ENCODE peak calls at places on chromosome 18, in nine cellular contexts. B is tibial nerve, J is neural progenitor cell, R is PC-9, X is OCI-LY7, I is hepatocyte, F is PC-3, Z is pancreas, L is MM.1S. W is an unnamed sample.

GRCh38 chr18:11859903-11860407 is 8.7 kb downstream of the CHMP1B start:
- DNase-seq in B (no peak), J (no peak), R (peak; percentile 89), X (no peak), I (peak; percentile 63), F (peak; percentile 98), Z (no peak), L (no peak), W (peak; percentile 21)

GRCh38 chr18:61388010-61388409 is 54.8 kb downstream of the CDH20 start:
- DNase-seq in B (no peak), J (no peak), R (no peak), X (no peak), I (no peak), F (no peak), Z (no peak), L (no peak), W (no peak)

GRCh38 chr18:78677483-78678317 is 301.9 kb upstream of the SALL3 start:
- DNase-seq in B (no peak), J (no peak), R (no peak), X (no peak), I (no peak), F (no peak), Z (no peak), L (no peak), W (no peak)

GRCh38 chr18:40904295-40904694 is 1050.7 kb upstream of the PIK3C3 start:
- DNase-seq in B (no peak), J (no peak), R (no peak), X (no peak), I (no peak), F (no peak), Z (no peak), L (no peak), W (no peak)

GRCh38 chr18:42719221-42719620 is 396.3 kb downstream of the RIT2 start:
- DNase-seq in B (no peak), J (no peak), R (no peak), X (no peak), I (no peak), F (no peak), Z (no peak), L (no peak), W (no peak)

GRCh38 chr18:7300971-7301553 is 70.2 kb downstream of the LRRC30 start:
- DNase-seq in B (no peak), J (no peak), R (peak; percentile 41), X (no peak), I (no peak), F (peak; percentile 83), Z (no peak), L (no peak), W (no peak)

GRCh38 chr18:37253424-37254255 is 312.0 kb downstream of the CELF4 start:
- DNase-seq in B (no peak), J (peak; percentile 89), R (peak; percentile 52), X (no peak), I (peak; percentile 89), F (peak; percentile 5), Z (peak; percentile 53), L (peak; percentile 50), W (no peak)

GRCh38 chr18:8084160-8084559 is 517.0 kb downstream of the PTPRM start:
- DNase-seq in B (no peak), J (peak; percentile 81), R (no peak), X (peak; percentile 20), I (peak; percentile 32), F (peak; percentile 82), Z (peak; percentile 46), L (peak; percentile 14), W (peak; percentile 6)

GRCh38 chr18:57075716-57076400 is 71.0 kb upstream of the BOD1L2 start:
- DNase-seq in B (no peak), J (peak; percentile 86), R (no peak), X (peak; percentile 10), I (no peak), F (no peak), Z (no peak), L (no peak), W (no peak)

GRCh38 chr18:34976084-34976483 is 65.1 kb upstream of the MAPRE2 start:
- DNase-seq in B (no peak), J (peak; percentile 14), R (no peak), X (no peak), I (no peak), F (no peak), Z (no peak), L (no peak), W (no peak)

GRCh38 chr18:46622999-46623398 is 34.0 kb downstream of the LOXHD1 start:
- DNase-seq in B (no peak), J (no peak), R (no peak), X (peak; percentile 0), I (no peak), F (peak; percentile 25), Z (no peak), L (peak; percentile 78), W (no peak)

DNA sequence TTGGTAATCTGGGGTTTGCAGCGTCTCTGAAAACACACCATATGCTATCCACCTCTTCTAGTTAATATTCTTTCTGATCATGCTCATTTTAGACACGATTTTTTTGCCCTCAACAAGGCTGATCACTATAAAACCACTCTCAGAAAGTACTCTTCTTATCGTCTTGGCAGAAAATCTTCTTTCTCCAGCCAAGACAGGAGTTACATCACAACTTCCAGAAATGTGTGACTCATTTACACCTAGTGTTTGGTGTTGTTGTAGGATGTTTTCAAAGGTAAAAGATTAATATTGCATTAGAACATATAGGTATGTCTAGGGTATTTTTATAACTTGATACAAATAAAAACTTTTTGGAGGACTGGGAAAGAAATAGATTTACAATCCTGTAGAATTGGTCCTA is 138.5 kb upstream of the NETO1 start:
- DNase-seq in B (no peak), J (no peak), R (no peak), X (no peak), I (no peak), F (no peak), Z (no peak), L (no peak), W (no peak)
- H3K9me3 ChIP-seq in B (no peaks in the 10 kb centered on the region), J (no peaks in the 10 kb centered on the region), R (peaks cover 13% of the 10 kb centered on the region), X (no peaks in the 10 kb centered on the region), I (no peaks in the 10 kb centered on the region), F (no peaks in the 10 kb centered on the region), Z (no peaks in the 10 kb centered on the region), L (no peaks in the 10 kb centered on the region), W (no peaks in the 10 kb centered on the region)

GRCh38 chr18:48667276-48668254 is 128.7 kb downstream of the CTIF start:
- DNase-seq in B (no peak), J (peak; percentile 59), R (no peak), X (peak; percentile 27), I (peak; percentile 39), F (peak; percentile 3), Z (no peak), L (no peak), W (no peak)
- TF ChIP-seq CTCF in B (peak; percentile 29), J (peak; percentile 52), R (peak; percentile 57), X (peak; percentile 31), I (peak; percentile 31), F (peak; percentile 19), Z (no peak), L (no peak), W (peak; percentile 48)

DNA sequence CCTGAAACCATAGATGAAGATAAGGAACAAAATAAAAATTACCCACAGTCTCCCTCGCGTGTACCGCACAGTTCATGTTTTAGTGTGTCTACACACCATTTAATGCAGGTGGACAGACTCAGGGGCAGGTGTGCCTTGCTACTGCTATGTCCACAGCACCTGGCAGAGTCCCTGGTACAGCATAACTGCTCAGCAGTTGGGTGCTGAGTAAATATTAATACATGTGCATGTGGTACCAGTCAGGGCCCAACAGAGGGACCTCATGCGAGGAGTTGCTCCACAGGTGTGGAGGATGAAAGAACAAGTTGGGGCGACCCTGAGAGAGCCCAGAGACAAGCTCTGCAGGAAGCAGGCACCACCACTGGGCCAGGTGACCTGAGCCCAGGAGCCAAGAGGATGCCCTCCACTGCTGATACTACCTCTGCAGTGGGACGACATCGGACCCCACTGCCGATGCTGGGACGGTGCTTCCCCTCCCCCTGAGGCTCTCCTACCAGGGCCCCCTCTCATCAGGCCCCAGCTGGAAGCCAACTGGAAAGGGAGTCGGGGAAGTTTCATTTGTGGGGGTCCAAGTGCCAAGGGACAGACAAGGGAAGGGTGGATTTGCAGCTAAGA is 100.8 kb downstream of the NEDD4L start:
- DNase-seq in B (no peak), J (no peak), R (no peak), X (no peak), I (no peak), F (no peak), Z (peak; percentile 36), L (no peak), W (no peak)
- H3K9me3 ChIP-seq in B (no peaks in the 10 kb centered on the region), J (no peaks in the 10 kb centered on the region), R (no peaks in the 10 kb centered on the region), X (no peaks in the 10 kb centered on the region), I (no peaks in the 10 kb centered on the region), F (no peaks in the 10 kb centered on the region), Z (no peaks in the 10 kb centered on the region), L (no peaks in the 10 kb centered on the region), W (peaks cover 3% of the 10 kb centered on the region)

GRCh38 chr18:23963443-23964185 is 50.9 kb upstream of the TTC39C start:
- DNase-seq in B (no peak), J (no peak), R (no peak), X (peak; percentile 18), I (no peak), F (peak; percentile 32), Z (no peak), L (no peak), W (no peak)
- TF ChIP-seq CTCF in B (no peak), J (no peak), R (no peak), X (no peak), I (no peak), F (peak; percentile 44), Z (no peak), L (no peak), W (no peak)

DNA sequence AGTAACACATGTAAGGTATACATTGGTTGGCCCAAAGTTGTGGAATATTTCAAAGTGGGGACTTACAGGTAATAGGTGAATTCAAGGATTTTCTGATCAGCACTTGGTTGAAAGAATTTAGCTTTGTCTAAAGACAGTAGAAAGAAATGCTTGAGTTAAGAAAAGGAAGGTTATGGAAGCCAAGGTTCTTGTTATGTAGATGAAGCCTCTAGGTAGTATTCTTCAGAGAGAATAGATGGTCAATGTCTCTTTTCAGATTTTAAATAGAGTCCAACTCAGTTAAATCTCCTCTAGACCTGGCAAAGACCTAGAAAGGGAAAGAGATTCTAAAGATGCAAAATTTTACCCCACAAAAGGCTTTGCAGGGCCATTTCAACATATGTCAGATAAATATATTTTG is 157.4 kb downstream of the ANKRD30B start:
- DNase-seq in B (no peak), J (no peak), R (no peak), X (no peak), I (no peak), F (no peak), Z (no peak), L (no peak), W (no peak)
- H3K9me3 ChIP-seq in B (no peaks in the 10 kb centered on the region), J (peaks cover 7% of the 10 kb centered on the region), R (no peaks in the 10 kb centered on the region), X (no peaks in the 10 kb centered on the region), I (no peaks in the 10 kb centered on the region), F (no peaks in the 10 kb centered on the region), Z (no peaks in the 10 kb centered on the region), L (no peaks in the 10 kb centered on the region), W (peaks cover 25% of the 10 kb centered on the region)

W was measured in AG04450.